ENCODE peak calls at places on chromosomes 6 and 20, in four cellular contexts. One of them, this sample, is unnamed.

GRCh38 chr20:36932476-36933426 is 18.8 kb downstream of the SAMHD1 start:
- DNase-seq in K562: no peak
- DNase-seq in GM12878: no peak
- DNase-seq in HepG2: peak
- DNase-seq in this sample: no peak

GRCh38 chr6:129936329-129937165 is 75.4 kb upstream of the TMEM244 start:
- DNase-seq in K562: peak
- DNase-seq in GM12878: peak
- DNase-seq in HepG2: peak
- DNase-seq in this sample: peak

GRCh38 chr20:53751394-53752368 is 158.0 kb upstream of the ZNF217 start:
- DNase-seq in K562: no peak
- DNase-seq in GM12878: peak
- DNase-seq in HepG2: no peak
- DNase-seq in this sample: no peak

GRCh38 chr20:9838378-9839295 is at the start of gene PAK5:
- DNase-seq in K562: no peak
- DNase-seq in GM12878: no peak
- DNase-seq in HepG2: peak
- DNase-seq in this sample: peak

GRCh38 chr6:7916959-7917358 is 6.4 kb upstream of the TXNDC5 start:
- DNase-seq in K562: no peak
- DNase-seq in GM12878: peak
- DNase-seq in HepG2: no peak
- DNase-seq in this sample: no peak

GRCh38 chr6:137291441-137291840 is 72.3 kb upstream of the IFNGR1 start:
- DNase-seq in K562: no peak
- DNase-seq in GM12878: no peak
- DNase-seq in HepG2: no peak
- DNase-seq in this sample: no peak

GRCh38 chr6:47967843-47968242 is 143.2 kb downstream of the PTCHD4 start:
- DNase-seq in K562: no peak
- DNase-seq in GM12878: no peak
- DNase-seq in HepG2: no peak
- DNase-seq in this sample: no peak

GRCh38 chr20:22942742-22943141 is 92.4 kb upstream of the SSTR4 start:
- DNase-seq in K562: no peak
- DNase-seq in GM12878: no peak
- DNase-seq in HepG2: no peak
- DNase-seq in this sample: no peak

GRCh38 chr20:36644032-36644712 is 1.8 kb downstream of the SLA2 start:
- DNase-seq in K562: no peak
- DNase-seq in GM12878: no peak
- DNase-seq in HepG2: no peak
- DNase-seq in this sample: no peak

GRCh38 chr6:25511386-25511785 is 140.6 kb upstream of the SCGN start:
- DNase-seq in K562: no peak
- DNase-seq in GM12878: no peak
- DNase-seq in HepG2: no peak
- DNase-seq in this sample: no peak

GRCh38 chr6:45148711-45149341 is 179.3 kb upstream of the RUNX2 start:
- DNase-seq in K562: no peak
- DNase-seq in GM12878: no peak
- DNase-seq in HepG2: no peak
- DNase-seq in this sample: no peak

GRCh38 chr6:162123797-162124196 is 603.8 kb downstream of the PRKN start:
- DNase-seq in K562: no peak
- DNase-seq in GM12878: no peak
- DNase-seq in HepG2: no peak
- DNase-seq in this sample: peak

GRCh38 chr20:63625771-63626423 is 1.0 kb downstream of the GMEB2 start:
- DNase-seq in K562: peak
- DNase-seq in GM12878: no peak
- DNase-seq in HepG2: peak
- DNase-seq in this sample: no peak

GRCh38 chr6:158475344-158476302 is 84.3 kb upstream of the TMEM181 start:
- DNase-seq in K562: peak
- DNase-seq in GM12878: peak
- DNase-seq in HepG2: no peak
- DNase-seq in this sample: peak

GRCh38 chr6:82904860-82905259 is 160.8 kb downstream of the UBE3D start:
- DNase-seq in K562: no peak
- DNase-seq in GM12878: no peak
- DNase-seq in HepG2: no peak
- DNase-seq in this sample: no peak

GRCh38 chr6:116547358-116547757 is 1.9 kb upstream of the TRAPPC3L start:
- DNase-seq in K562: no peak
- DNase-seq in GM12878: no peak
- DNase-seq in HepG2: no peak
- DNase-seq in this sample: no peak

GRCh38 chr20:35698298-35699126 is 640 bp downstream of the NFS1 start:
- DNase-seq in K562: peak
- DNase-seq in GM12878: no peak
- DNase-seq in HepG2: no peak
- DNase-seq in this sample: no peak

GRCh38 chr6:38599966-38600550 is 39.7 kb downstream of the BTBD9 start:
- DNase-seq in K562: no peak
- DNase-seq in GM12878: no peak
- DNase-seq in HepG2: no peak
- DNase-seq in this sample: no peak

GRCh38 chr20:23479043-23479442 is 11.9 kb upstream of the CST8 start:
- DNase-seq in K562: no peak
- DNase-seq in GM12878: no peak
- DNase-seq in HepG2: no peak
- DNase-seq in this sample: no peak

GRCh38 chr6:162099685-162100084 is 627.9 kb downstream of the PRKN start:
- DNase-seq in K562: no peak
- DNase-seq in GM12878: no peak
- DNase-seq in HepG2: peak
- DNase-seq in this sample: no peak

DNA sequence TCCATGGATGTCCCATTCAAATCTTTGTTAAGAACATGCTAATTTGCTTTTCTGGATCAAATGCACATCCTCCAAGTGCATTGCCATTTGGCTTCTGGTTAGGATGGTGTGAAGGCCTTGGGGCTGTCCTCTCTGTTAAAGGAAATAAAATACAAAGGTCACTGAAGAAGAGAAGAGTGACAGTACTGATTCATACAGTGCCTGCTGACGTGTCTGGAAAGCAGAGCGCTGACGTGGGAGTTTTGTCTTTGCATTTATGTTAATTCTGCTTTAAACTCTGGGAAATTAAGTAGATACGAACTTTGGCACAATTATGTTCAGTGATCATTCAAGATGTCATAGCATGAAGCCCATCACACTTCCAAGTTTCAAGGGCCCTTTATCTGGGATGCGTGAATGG is 33.2 kb downstream of the SYNDIG1 start:
- DNase-seq in K562: no peak
- DNase-seq in GM12878: no peak
- DNase-seq in HepG2: no peak
- DNase-seq in this sample: no peak
- TF ChIP-seq FOXK2 in K562: no peak
- TF ChIP-seq FOXK2 in GM12878: no peak
- TF ChIP-seq FOXK2 in HepG2: no peak
- TF ChIP-seq FOXK2 in this sample: no peak

GRCh38 chr20:16533493-16533892 is 39.8 kb downstream of the KIF16B start:
- DNase-seq in K562: no peak
- DNase-seq in GM12878: no peak
- DNase-seq in HepG2: no peak
- DNase-seq in this sample: no peak

GRCh38 chr20:16528078-16528477 is 45.2 kb downstream of the KIF16B start:
- DNase-seq in K562: peak
- DNase-seq in GM12878: no peak
- DNase-seq in HepG2: peak
- DNase-seq in this sample: no peak

GRCh38 chr20:16527438-16527837 is 45.8 kb downstream of the KIF16B start:
- DNase-seq in K562: no peak
- DNase-seq in GM12878: no peak
- DNase-seq in HepG2: no peak
- DNase-seq in this sample: no peak

GRCh38 chr20:16531485-16531884 is 41.8 kb downstream of the KIF16B start:
- DNase-seq in K562: no peak
- DNase-seq in GM12878: no peak
- DNase-seq in HepG2: no peak
- DNase-seq in this sample: no peak

DNA sequence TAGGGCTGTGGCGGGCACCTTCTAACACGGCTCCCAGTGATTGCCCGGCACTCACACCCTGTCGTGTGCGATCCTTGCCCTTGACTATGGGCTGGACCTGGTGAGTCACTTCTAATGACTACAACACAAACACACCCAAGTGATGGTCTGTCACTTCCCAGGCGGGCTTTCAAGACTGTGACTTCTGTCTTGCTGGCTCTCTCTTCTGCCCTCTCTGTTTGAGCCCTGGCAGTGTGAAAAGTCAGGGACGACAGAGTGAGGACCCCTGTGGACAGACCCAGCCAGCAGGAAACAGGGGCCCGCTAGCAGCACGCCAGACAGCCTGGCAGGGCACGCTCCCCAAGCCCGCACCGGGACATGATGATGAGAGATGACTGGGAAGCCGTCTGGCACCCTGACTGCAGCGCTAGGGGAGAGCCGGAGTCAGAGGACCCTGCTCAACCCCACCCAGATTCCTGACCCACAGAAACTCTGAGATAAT is 43.0 kb downstream of the KIF16B start:
- DNase-seq in K562: no peak
- DNase-seq in GM12878: no peak
- DNase-seq in HepG2: peak
- DNase-seq in this sample: no peak
- TF ChIP-seq FOXK2 in K562: no peak
- TF ChIP-seq FOXK2 in GM12878: no peak
- TF ChIP-seq FOXK2 in HepG2: no peak
- TF ChIP-seq FOXK2 in this sample: no peak

GRCh38 chr20:51425347-51426106 is 117.0 kb downstream of the NFATC2 start:
- DNase-seq in K562: no peak
- DNase-seq in GM12878: no peak
- DNase-seq in HepG2: no peak
- DNase-seq in this sample: no peak

GRCh38 chr20:51429144-51429482 is 113.4 kb downstream of the NFATC2 start:
- DNase-seq in K562: no peak
- DNase-seq in GM12878: no peak
- DNase-seq in HepG2: no peak
- DNase-seq in this sample: no peak

GRCh38 chr20:51428451-51429143 is 113.9 kb downstream of the NFATC2 start:
- DNase-seq in K562: no peak
- DNase-seq in GM12878: no peak
- DNase-seq in HepG2: peak
- DNase-seq in this sample: no peak

GRCh38 chr20:51427625-51428291 is 114.8 kb downstream of the NFATC2 start:
- DNase-seq in K562: no peak
- DNase-seq in GM12878: no peak
- DNase-seq in HepG2: no peak
- DNase-seq in this sample: no peak

DNA sequence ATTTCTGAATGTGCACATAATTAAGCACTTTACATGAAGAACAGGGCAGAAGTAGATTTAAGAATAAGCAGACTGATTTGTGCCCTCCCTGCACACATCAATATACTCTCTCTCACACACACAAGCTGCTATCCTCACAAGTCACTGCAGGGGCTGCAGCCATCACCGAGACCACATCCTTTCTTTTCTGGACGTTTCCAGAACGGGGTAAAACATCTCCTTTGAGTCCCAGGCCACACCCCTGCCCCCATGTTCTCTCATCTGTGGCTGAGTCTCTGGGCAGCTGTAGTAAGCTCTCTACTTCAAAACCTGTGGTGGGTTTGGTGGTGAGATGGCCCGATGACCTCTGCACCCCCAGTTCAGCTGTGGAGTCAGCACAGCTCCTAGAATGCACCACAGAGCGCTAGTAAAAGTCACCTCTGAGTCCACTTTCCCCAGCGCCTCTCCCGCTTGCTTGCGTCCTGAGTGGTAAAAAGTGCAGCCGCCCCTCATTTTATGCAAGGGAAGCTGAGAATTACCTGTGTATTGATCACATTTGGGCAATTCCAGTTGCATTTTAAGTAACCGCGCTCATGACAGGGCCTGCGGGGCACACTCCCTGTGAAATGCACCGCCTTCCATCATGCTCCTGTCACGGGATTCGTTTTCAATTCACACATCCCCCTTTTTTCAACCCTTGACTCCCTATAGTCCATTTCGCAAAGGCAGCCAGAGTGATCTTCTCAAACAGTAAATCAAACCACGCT is 115.5 kb downstream of the NFATC2 start:
- DNase-seq in K562: no peak
- DNase-seq in GM12878: no peak
- DNase-seq in HepG2: peak
- DNase-seq in this sample: no peak
- TF ChIP-seq FOXK2 in K562: no peak
- TF ChIP-seq FOXK2 in GM12878: no peak
- TF ChIP-seq FOXK2 in HepG2: no peak
- TF ChIP-seq FOXK2 in this sample: no peak

GRCh38 chr6:70180904-70181599 is 121.8 kb downstream of the COL9A1 start:
- DNase-seq in K562: no peak
- DNase-seq in GM12878: no peak
- DNase-seq in HepG2: no peak
- DNase-seq in this sample: no peak
- TF ChIP-seq FOXK2 in K562: no peak
- TF ChIP-seq FOXK2 in GM12878: no peak
- TF ChIP-seq FOXK2 in HepG2: no peak
- TF ChIP-seq FOXK2 in this sample: no peak